ENCODE peak calls at places on chromosome 6, in seven cellular contexts. Q, T, O, A, I, S and G are unnamed samples.

GRCh38 chr6:170091639-170092579 is 199.0 kb downstream of the DLL1 start:
- DNase-seq in Q (no peak), T (no peak), O (no peak), A (no peak), I (no peak), S (no peak), G (no peak)

GRCh38 chr6:129124334-129124733 is 241.4 kb downstream of the LAMA2 start:
- DNase-seq in Q (no peak), T (no peak), O (no peak), A (no peak), I (no peak), S (no peak), G (no peak)

GRCh38 chr6:9103876-9104521 is 668.7 kb upstream of the SLC35B3 start:
- DNase-seq in Q (no peak), T (no peak), O (no peak), A (no peak), I (no peak), S (no peak), G (no peak)

GRCh38 chr6:96823743-96824142 is 13.5 kb downstream of the GPR63 start:
- DNase-seq in Q (peak), T (no peak), O (no peak), A (no peak), I (no peak), S (no peak), G (no peak)

GRCh38 chr6:168388641-168389633 is 52.0 kb upstream of the SMOC2 start:
- DNase-seq in Q (no peak), T (no peak), O (no peak), A (no peak), I (no peak), S (no peak), G (no peak)

GRCh38 chr6:163872335-163872734 is 457.8 kb downstream of the QKI start:
- DNase-seq in Q (peak), T (no peak), O (no peak), A (no peak), I (no peak), S (peak), G (no peak)

GRCh38 chr6:138948780-138949179 is 39.3 kb downstream of the REPS1 start:
- DNase-seq in Q (no peak), T (no peak), O (no peak), A (no peak), I (no peak), S (no peak), G (no peak)

GRCh38 chr6:131007286-131007685 is 55.8 kb downstream of the EPB41L2 start:
- DNase-seq in Q (no peak), T (no peak), O (no peak), A (no peak), I (no peak), S (no peak), G (no peak)

GRCh38 chr6:156589281-156589680 is 187.9 kb upstream of the ARID1B start:
- DNase-seq in Q (peak), T (no peak), O (no peak), A (no peak), I (no peak), S (peak), G (no peak)

GRCh38 chr6:18457065-18457817 is 70.1 kb downstream of the RNF144B start:
- DNase-seq in Q (no peak), T (no peak), O (no peak), A (no peak), I (no peak), S (no peak), G (no peak)